ENCODE peak calls at places on chromosome 2, in nine cellular contexts. P is neural progenitor cell, K is left ventricle myocardium inferior, J is Peyer's patch, M is tibial nerve, Z is cardiac muscle cell, Q is body of pancreas, I is PC-9, A is adrenal gland. R is an unnamed sample. For H3K4me1, the result is how much of the 10 kb centered on the place peaks cover.

GRCh38 chr2:240820014-240820606 is at the start of gene KIF1A:
- DNase-seq in P (peak), K (peak), J (peak), M (no peak), Z (peak), Q (peak), I (no peak), A (no peak), R (no peak)

GRCh38 chr2:209960676-209961630 is 41.5 kb upstream of the RPE start:
- DNase-seq in P (peak), K (peak), J (no peak), M (peak), Z (peak), Q (peak), I (peak), A (peak), R (no peak)

GRCh38 chr2:109201465-109202420 is 72.7 kb downstream of the SH3RF3 start:
- DNase-seq in P (no peak), K (no peak), J (no peak), M (no peak), Z (no peak), Q (no peak), I (no peak), A (no peak), R (peak)

GRCh38 chr2:120177973-120178372 is 45.2 kb downstream of the TMEM185B start:
- DNase-seq in P (peak), K (no peak), J (no peak), M (no peak), Z (no peak), Q (no peak), I (no peak), A (no peak), R (no peak)

GRCh38 chr2:238450440-238450861 is 23.7 kb downstream of the ASB1 start:
- DNase-seq in P (no peak), K (peak), J (no peak), M (no peak), Z (no peak), Q (no peak), I (no peak), A (no peak), R (no peak)

GRCh38 chr2:179562330-179562885 is 297.8 kb upstream of the SESTD1 start:
- DNase-seq in P (peak), K (no peak), J (no peak), M (no peak), Z (no peak), Q (peak), I (no peak), A (no peak), R (no peak)

GRCh38 chr2:203989536-203989935 is 53.0 kb downstream of the ICOS start:
- DNase-seq in P (no peak), K (no peak), J (no peak), M (no peak), Z (no peak), Q (no peak), I (no peak), A (no peak), R (no peak)

GRCh38 chr2:142863485-142863921 is 14.0 kb upstream of the KYNU start:
- DNase-seq in P (no peak), K (no peak), J (no peak), M (no peak), Z (no peak), Q (no peak), I (no peak), A (no peak), R (no peak)

GRCh38 chr2:59974051-59974766 is 579.2 kb downstream of the BCL11A start:
- DNase-seq in P (peak), K (no peak), J (no peak), M (no peak), Z (peak), Q (no peak), I (no peak), A (no peak), R (no peak)

GRCh38 chr2:83069724-83070123 is 1389.4 kb downstream of the SUCLG1 start:
- DNase-seq in P (no peak), K (no peak), J (no peak), M (no peak), Z (no peak), Q (no peak), I (no peak), A (no peak), R (no peak)

GRCh38 chr2:168157926-168158325 is 89.5 kb downstream of the STK39 start:
- DNase-seq in P (no peak), K (no peak), J (no peak), M (no peak), Z (no peak), Q (no peak), I (no peak), A (no peak), R (no peak)

GRCh38 chr2:28445448-28446258 is 50.2 kb upstream of the PLB1 start:
- DNase-seq in P (no peak), K (no peak), J (no peak), M (no peak), Z (no peak), Q (no peak), I (peak), A (peak), R (no peak)

GRCh38 chr2:119158563-119159347 is at the start of gene C1QL2:
- DNase-seq in P (peak), K (no peak), J (no peak), M (no peak), Z (peak), Q (no peak), I (no peak), A (no peak), R (no peak)

GRCh38 chr2:26462100-26462499 is 15.8 kb downstream of the OTOF start:
- DNase-seq in P (no peak), K (no peak), J (no peak), M (no peak), Z (no peak), Q (no peak), I (no peak), A (no peak), R (peak)

GRCh38 chr2:168210898-168211570 is 36.4 kb downstream of the STK39 start:
- DNase-seq in P (no peak), K (no peak), J (no peak), M (no peak), Z (no peak), Q (no peak), I (peak), A (no peak), R (no peak)

GRCh38 chr2:51424418-51424817 is 392.5 kb upstream of the NRXN1 start:
- DNase-seq in P (peak), K (no peak), J (no peak), M (no peak), Z (peak), Q (no peak), I (no peak), A (no peak), R (no peak)

GRCh38 chr2:156306821-156307220 is 25.7 kb downstream of the NR4A2 start:
- DNase-seq in P (no peak), K (no peak), J (no peak), M (no peak), Z (no peak), Q (no peak), I (no peak), A (no peak), R (no peak)

GRCh38 chr2:181198188-181198864 is 217.9 kb downstream of the UBE2E3 start:
- DNase-seq in P (no peak), K (no peak), J (no peak), M (no peak), Z (no peak), Q (no peak), I (no peak), A (no peak), R (no peak)

GRCh38 chr2:174826051-174826450 is 61.8 kb upstream of the CHRNA1 start:
- DNase-seq in P (no peak), K (no peak), J (no peak), M (no peak), Z (no peak), Q (no peak), I (no peak), A (no peak), R (no peak)

GRCh38 chr2:120221616-120222015 is 1.6 kb downstream of the TMEM185B start:
- DNase-seq in P (no peak), K (no peak), J (no peak), M (no peak), Z (no peak), Q (no peak), I (no peak), A (no peak), R (no peak)

GRCh38 chr2:219290381-219291171 is 11.4 kb downstream of the DNAJB2 start:
- DNase-seq in P (no peak), K (no peak), J (no peak), M (no peak), Z (no peak), Q (no peak), I (no peak), A (no peak), R (no peak)

GRCh38 chr2:47429795-47430194 is 26.8 kb downstream of the MSH2 start:
- DNase-seq in P (no peak), K (no peak), J (no peak), M (no peak), Z (no peak), Q (no peak), I (no peak), A (peak), R (no peak)

GRCh38 chr2:210157546-210157945 is 13.7 kb downstream of the KANSL1L start:
- DNase-seq in P (no peak), K (no peak), J (no peak), M (no peak), Z (no peak), Q (no peak), I (no peak), A (no peak), R (no peak)

GRCh38 chr2:225894240-225894980 is 494.9 kb downstream of the NYAP2 start:
- DNase-seq in P (no peak), K (no peak), J (no peak), M (no peak), Z (no peak), Q (no peak), I (no peak), A (no peak), R (no peak)

GRCh38 chr2:46555646-46556205 is 76.4 kb downstream of the TMEM247 start:
- DNase-seq in P (no peak), K (no peak), J (no peak), M (no peak), Z (no peak), Q (no peak), I (no peak), A (no peak), R (no peak)

DNA sequence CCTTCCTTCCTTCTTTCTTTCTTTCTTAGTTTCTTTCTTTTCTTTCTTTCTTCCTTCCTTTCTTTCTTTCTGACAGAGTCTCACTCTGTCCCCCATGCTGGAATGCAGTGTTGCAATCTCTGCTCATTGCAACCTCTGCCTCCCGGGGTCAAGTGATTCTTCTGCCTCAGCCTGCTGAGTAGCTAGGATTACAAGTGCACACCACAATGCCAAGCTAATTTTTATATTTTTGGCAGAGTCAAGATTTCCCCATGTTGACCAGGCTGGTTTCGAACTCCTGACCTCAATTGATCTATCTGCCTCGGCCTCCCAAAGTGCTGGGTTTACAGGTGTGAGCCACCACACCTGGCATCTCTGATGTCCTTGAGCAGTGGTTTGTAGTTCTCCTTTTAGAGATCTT is 48.5 kb downstream of the IL1R2 start:
- DNase-seq in P (no peak), K (no peak), J (no peak), M (no peak), Z (no peak), Q (no peak), I (no peak), A (no peak), R (no peak)
- H3K4me3 ChIP-seq in P (no peak), K (no peak), J (no peak), M (no peak), Z (no peak), Q (no peak), I (no peak), A (no peak), R (no peak)

GRCh38 chr2:187543488-187543887 is 10.7 kb downstream of the TFPI start:
- DNase-seq in P (no peak), K (no peak), J (no peak), M (no peak), Z (no peak), Q (no peak), I (no peak), A (no peak), R (no peak)
- H3K4me1 ChIP-seq in P (under half), K (half or more), J (under half), M (under half), Z (under half), Q (under half), I (under half), A (under half), R (under half)

GRCh38 chr2:9247786-9248185 is 41.2 kb downstream of the ASAP2 start:
- DNase-seq in P (no peak), K (no peak), J (no peak), M (no peak), Z (peak), Q (peak), I (no peak), A (peak), R (no peak)

GRCh38 chr2:9250091-9250490 is 43.5 kb downstream of the ASAP2 start:
- DNase-seq in P (no peak), K (no peak), J (no peak), M (no peak), Z (no peak), Q (no peak), I (no peak), A (no peak), R (no peak)

GRCh38 chr2:9248363-9248762 is 41.8 kb downstream of the ASAP2 start:
- DNase-seq in P (no peak), K (no peak), J (no peak), M (no peak), Z (no peak), Q (no peak), I (no peak), A (no peak), R (no peak)

GRCh38 chr2:9250498-9251153 is 44.0 kb downstream of the ASAP2 start:
- DNase-seq in P (no peak), K (no peak), J (no peak), M (no peak), Z (no peak), Q (no peak), I (peak), A (no peak), R (no peak)

GRCh38 chr2:9249036-9249800 is 42.6 kb downstream of the ASAP2 start:
- DNase-seq in P (no peak), K (no peak), J (no peak), M (no peak), Z (no peak), Q (no peak), I (peak), A (no peak), R (no peak)
- TF ChIP-seq CTCF in P (no peak), K (no peak), J (peak), M (no peak), Z (no peak), Q (no peak), I (no peak), A (no peak), R (no peak)

DNA sequence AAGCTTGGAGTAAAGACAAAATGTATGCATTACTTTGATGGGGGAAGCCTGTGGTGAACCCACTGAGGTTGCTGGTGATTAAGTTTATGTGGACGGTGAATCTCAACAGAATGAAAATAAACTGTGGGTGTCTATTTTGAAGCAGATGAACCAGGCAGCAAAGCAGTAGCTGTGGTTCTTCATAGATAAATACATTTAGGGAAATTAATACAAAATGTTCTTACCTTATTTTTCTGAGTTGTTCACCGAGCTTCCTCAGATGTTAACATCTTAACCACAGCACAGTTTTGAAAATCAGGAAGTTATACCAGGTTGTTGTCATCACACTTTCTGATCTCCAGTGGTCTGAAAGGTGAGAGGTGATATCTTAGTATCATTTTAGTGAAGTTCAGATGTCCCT is 53.9 kb downstream of the NCK2 start:
- DNase-seq in P (no peak), K (no peak), J (no peak), M (no peak), Z (no peak), Q (no peak), I (no peak), A (no peak), R (no peak)
- H3K4me3 ChIP-seq in P (no peak), K (no peak), J (no peak), M (no peak), Z (no peak), Q (no peak), I (no peak), A (no peak), R (no peak)